ENCODE peak calls at places on chromosome 19, in seven cellular contexts. R, A, H, T, M, L and C are unnamed samples.
A peak's percentile ranks its signal among the peaks of the same experiment; 100 is the strongest.

GRCh38 chr19:47670736-47671135 is 42.5 kb upstream of the EHD2 start:
- DNase-seq in H (no peak), T (no peak), L (no peak), A (no peak), R (no peak), M (no peak), C (no peak)

GRCh38 chr19:13621413-13621812 is 115.1 kb upstream of the CACNA1A start:
- DNase-seq in T (peak; percentile 88), A (peak; percentile 89), M (no peak), R (no peak), H (peak; percentile 7), L (peak; percentile 78), C (peak; percentile 96)

GRCh38 chr19:29545866-29546582 is 20.2 kb downstream of the VSTM2B start:
- DNase-seq in H (no peak), A (no peak), M (no peak), T (peak; percentile 11), L (no peak), R (no peak), C (no peak)

GRCh38 chr19:53432088-53432661 is 391 bp downstream of the ZNF761 start:
- DNase-seq in M (peak; percentile 4), A (peak; percentile 34), R (peak; percentile 56), T (no peak), L (no peak), H (peak; percentile 62), C (peak; percentile 13)

GRCh38 chr19:2236285-2237050 is at the start of the genes PLEKHJ1 and SF3A2:
- DNase-seq in T (peak; percentile 97), M (peak; percentile 98), H (peak; percentile 98), L (peak; percentile 97), A (peak; percentile 99), R (peak; percentile 99), C (peak; percentile 96)

GRCh38 chr19:29086182-29086581 is 126.8 kb downstream of the UQCRFS1 start:
- DNase-seq in A (no peak), T (no peak), H (no peak), M (no peak), L (no peak), R (no peak), C (no peak)

GRCh38 chr19:29805026-29805925 is 6.5 kb upstream of the CCNE1 start:
- DNase-seq in L (no peak), M (no peak), R (no peak), H (peak; percentile 14), A (no peak), T (no peak), C (peak; percentile 10)

GRCh38 chr19:19628499-19629134 is 597 bp upstream of the LPAR2 start:
- DNase-seq in A (peak; percentile 93), L (peak; percentile 96), R (peak; percentile 90), T (peak; percentile 95), M (peak; percentile 79), H (peak; percentile 54), C (peak; percentile 48)

GRCh38 chr19:45163751-45164150 is 3.0 kb upstream of the NKPD1 start:
- DNase-seq in M (no peak), R (no peak), H (no peak), L (no peak), T (no peak), A (no peak), C (no peak)

GRCh38 chr19:51688665-51689571 is 4.2 kb upstream of the SPACA6 start:
- DNase-seq in M (peak; percentile 79), L (peak; percentile 88), H (peak; percentile 98), R (peak; percentile 80), A (peak; percentile 97), T (peak; percentile 87), C (peak; percentile 95)

GRCh38 chr19:49973987-49974386 is 13.0 kb upstream of the SIGLEC11 start:
- DNase-seq in H (no peak), R (no peak), M (no peak), L (no peak), A (no peak), T (no peak), C (no peak)

GRCh38 chr19:49968279-49968922 is 7.4 kb upstream of the SIGLEC11 start:
- DNase-seq in L (no peak), T (no peak), M (no peak), R (no peak), H (peak; percentile 3), A (no peak), C (no peak)

GRCh38 chr19:49975051-49975450 is 14.1 kb upstream of the SIGLEC11 start:
- DNase-seq in T (no peak), H (no peak), M (no peak), L (no peak), A (no peak), R (no peak), C (no peak)

GRCh38 chr19:49976496-49976895 is 15.5 kb upstream of the SIGLEC11 start:
- DNase-seq in H (no peak), R (no peak), T (no peak), A (peak; percentile 10), L (no peak), M (no peak), C (peak; percentile 19)

DNA sequence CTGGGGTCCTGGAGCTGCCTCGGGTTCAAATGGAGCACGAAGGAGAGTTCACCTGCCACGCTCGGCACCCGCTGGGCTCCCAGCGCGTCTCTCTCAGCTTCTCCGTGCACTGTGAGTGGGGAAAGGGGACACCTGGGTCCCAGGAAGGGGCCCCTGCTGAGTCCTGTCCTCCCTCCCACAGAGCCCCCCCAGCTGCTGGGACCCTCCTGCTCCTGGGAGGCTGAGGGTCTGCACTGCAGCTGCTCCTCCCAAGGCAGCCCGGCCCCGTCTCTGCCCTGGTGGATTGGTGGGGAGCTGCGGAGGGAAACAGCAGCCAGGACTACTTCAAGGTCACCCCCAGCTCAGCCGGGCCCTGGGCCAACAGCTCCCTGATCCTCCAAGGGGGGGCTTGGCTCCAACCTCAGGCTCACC is 11.0 kb upstream of the SIGLEC11 start:
- DNase-seq in T (no peak), H (no peak), A (no peak), M (no peak), L (no peak), R (no peak), C (no peak)
- H3K23ac ChIP-seq in T (no peak overlapping the region), H (no peak overlapping the region), A (no peak overlapping the region), M (no peak overlapping the region), L (no peak overlapping the region), R (no peak overlapping the region), C (no peak overlapping the region)

GRCh38 chr19:41597600-41598041 is 21.7 kb downstream of the CEACAM21 start:
- DNase-seq in M (peak; percentile 57), T (peak; percentile 71), L (peak; percentile 66), R (peak; percentile 76), H (peak; percentile 66), A (peak; percentile 78), C (peak; percentile 55)

GRCh38 chr19:41604831-41605230 is 22.0 kb downstream of the CEACAM4 start:
- DNase-seq in A (no peak), L (no peak), T (no peak), M (no peak), R (no peak), H (no peak), C (no peak)

GRCh38 chr19:41606215-41606837 is 20.5 kb downstream of the CEACAM4 start:
- DNase-seq in M (no peak), L (no peak), A (no peak), R (no peak), H (no peak), T (no peak), C (no peak)

GRCh38 chr19:41599175-41599966 is 23.4 kb downstream of the CEACAM21 start:
- DNase-seq in A (no peak), L (no peak), R (no peak), M (no peak), T (peak; percentile 40), H (no peak), C (no peak)

GRCh38 chr19:41601771-41602170 is 25.1 kb downstream of the CEACAM4 start:
- DNase-seq in T (no peak), A (no peak), M (no peak), L (no peak), H (no peak), R (no peak), C (no peak)
- H3K23ac ChIP-seq in T (no peak overlapping the region), A (no peak overlapping the region), M (no peak overlapping the region), L (no peak overlapping the region), H (no peak overlapping the region), R (no peak overlapping the region), C (no peak overlapping the region)

DNA sequence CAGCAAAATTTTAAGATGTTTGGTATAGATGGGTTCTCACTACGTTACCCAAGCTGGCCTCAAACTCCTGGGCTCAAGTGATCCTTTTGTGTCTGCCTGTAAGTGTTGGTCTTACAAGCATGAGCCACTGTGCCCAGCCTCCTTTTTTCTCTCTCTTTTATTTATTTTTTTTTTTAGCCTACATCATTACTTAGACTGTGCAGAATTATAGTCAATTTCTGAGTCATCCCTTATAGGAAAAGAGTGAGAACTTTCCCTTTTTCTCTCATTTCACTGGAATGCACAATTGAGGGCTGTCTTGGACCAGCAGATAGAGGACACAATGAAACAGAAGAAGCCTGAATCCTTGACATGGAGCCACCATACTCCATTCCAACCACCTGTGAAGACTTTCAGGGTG is 13.3 kb downstream of the TSKS start:
- DNase-seq in M (no peak), T (no peak), A (no peak), L (no peak), R (no peak), H (peak; percentile 26), C (peak; percentile 66)
- H3K23ac ChIP-seq in M (no peak overlapping the region), T (no peak overlapping the region), A (no peak overlapping the region), L (no peak overlapping the region), R (no peak overlapping the region), H (no peak overlapping the region), C (no peak overlapping the region)

GRCh38 chr19:40178756-40179155 is 12.5 kb upstream of the MAP3K10 start:
- DNase-seq in M (no peak), H (no peak), A (no peak), T (no peak), R (no peak), L (peak; percentile 96), C (no peak)

GRCh38 chr19:40184273-40184672 is 7.0 kb upstream of the MAP3K10 start:
- DNase-seq in A (no peak), R (no peak), M (no peak), H (no peak), L (no peak), T (no peak), C (no peak)
- H3K23ac ChIP-seq in A (no peak overlapping the region), R (no peak overlapping the region), M (no peak overlapping the region), H (no peak overlapping the region), L (no peak overlapping the region), T (no peak overlapping the region), C (no peak overlapping the region)

DNA sequence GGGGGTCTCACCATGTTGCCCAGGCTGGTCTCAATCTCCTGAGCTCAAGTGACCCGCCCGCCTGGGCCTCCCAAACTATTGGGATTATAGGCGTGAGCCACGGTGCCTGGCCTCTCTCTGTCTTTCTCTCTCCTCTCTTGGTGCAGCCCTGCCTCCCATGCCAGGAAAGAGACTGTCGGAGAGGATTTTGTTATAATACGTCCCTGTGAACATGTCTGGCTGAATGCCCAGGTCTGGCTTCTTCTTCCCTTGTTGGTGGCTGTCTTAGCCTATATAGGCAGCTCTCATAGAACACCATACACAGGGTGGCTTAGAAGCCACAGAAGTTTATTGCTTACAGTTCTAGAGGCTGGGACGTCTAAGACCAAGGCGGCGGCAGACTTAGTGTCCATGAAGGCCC is 46.4 kb downstream of the PEX11G start:
- DNase-seq in M (no peak), L (no peak), T (no peak), R (no peak), H (no peak), A (no peak), C (no peak)
- H3K23ac ChIP-seq in M (no peak overlapping the region), L (no peak overlapping the region), T (no peak overlapping the region), R (no peak overlapping the region), H (no peak overlapping the region), A (no peak overlapping the region), C (no peak overlapping the region)

DNA sequence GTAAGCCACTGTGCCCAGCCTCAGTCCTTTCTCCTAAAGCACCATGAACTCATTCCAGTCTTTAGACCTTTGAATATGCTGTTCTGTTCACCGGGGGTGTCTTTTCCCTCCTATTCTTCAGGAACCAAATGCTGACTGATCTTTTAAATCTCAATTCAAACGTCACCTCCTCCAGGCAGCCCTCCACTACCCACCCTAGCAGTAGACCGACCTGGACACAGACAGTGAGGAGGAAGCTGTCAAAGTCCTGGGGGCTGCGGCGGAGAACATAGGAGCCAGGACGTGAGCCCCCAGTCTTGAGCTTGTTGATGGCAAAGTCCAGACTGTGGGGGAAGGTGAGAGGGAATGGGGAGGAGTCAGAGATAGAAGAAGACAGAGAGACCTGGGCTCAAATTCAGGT is 7.8 kb downstream of the JAK3 start:
- DNase-seq in R (no peak), M (no peak), L (no peak), T (no peak), A (no peak), H (no peak), C (no peak)
- H3K23ac ChIP-seq in R (no peak overlapping the region), M (no peak overlapping the region), L (no peak overlapping the region), T (no peak overlapping the region), A (no peak overlapping the region), H (no peak overlapping the region), C (no peak overlapping the region)